ENCODE peak calls at places on chromosomes 12 and 14, in four cellular contexts. One of them, this sample, is unnamed.

GRCh38 chr12:25074113-25074512 is 120.8 kb downstream of the DNAI7 start:
- DNase-seq in GM12878: no peak
- DNase-seq in K562: no peak
- DNase-seq in HepG2: no peak
- DNase-seq in this sample: no peak

GRCh38 chr14:42469637-42470426 is 863.2 kb downstream of the LRFN5 start:
- DNase-seq in GM12878: peak; percentile 5
- DNase-seq in K562: no peak
- DNase-seq in HepG2: no peak
- DNase-seq in this sample: no peak

GRCh38 chr12:96195845-96196451 is 1.8 kb downstream of the ELK3 start:
- DNase-seq in GM12878: no peak
- DNase-seq in K562: peak; percentile 51
- DNase-seq in HepG2: no peak
- DNase-seq in this sample: peak; percentile 17

GRCh38 chr12:89472508-89472907 is 52.1 kb downstream of the GALNT4 start:
- DNase-seq in GM12878: no peak
- DNase-seq in K562: no peak
- DNase-seq in HepG2: no peak
- DNase-seq in this sample: no peak

GRCh38 chr14:104223101-104223809 is 84.9 kb downstream of the KIF26A start:
- DNase-seq in GM12878: no peak
- DNase-seq in K562: peak; percentile 63
- DNase-seq in HepG2: no peak
- DNase-seq in this sample: peak; percentile 25

GRCh38 chr14:97178781-97179180 is 381.6 kb downstream of the VRK1 start:
- DNase-seq in GM12878: no peak
- DNase-seq in K562: no peak
- DNase-seq in HepG2: no peak
- DNase-seq in this sample: no peak

GRCh38 chr14:99671230-99672224 is 12.6 kb upstream of the CYP46A1 start:
- DNase-seq in GM12878: no peak
- DNase-seq in K562: no peak
- DNase-seq in HepG2: peak; percentile 61
- DNase-seq in this sample: no peak

GRCh38 chr14:93975791-93976476 is 436 bp downstream of the ASB2 start:
- DNase-seq in GM12878: peak; percentile 92
- DNase-seq in K562: no peak
- DNase-seq in HepG2: no peak
- DNase-seq in this sample: no peak

GRCh38 chr12:7107181-7108041 is 1.6 kb downstream of the C1RL start:
- DNase-seq in GM12878: no peak
- DNase-seq in K562: peak; percentile 32
- DNase-seq in HepG2: no peak
- DNase-seq in this sample: no peak

GRCh38 chr14:74190910-74191575 is 48.2 kb upstream of the VSX2 start:
- DNase-seq in GM12878: no peak
- DNase-seq in K562: no peak
- DNase-seq in HepG2: no peak
- DNase-seq in this sample: no peak

GRCh38 chr12:105083551-105084105 is 630 bp downstream of the ALDH1L2 start:
- DNase-seq in GM12878: no peak
- DNase-seq in K562: peak; percentile 63
- DNase-seq in HepG2: no peak
- DNase-seq in this sample: peak; percentile 32

GRCh38 chr12:2679816-2680675 is 114.7 kb upstream of the FKBP4 start:
- DNase-seq in GM12878: no peak
- DNase-seq in K562: no peak
- DNase-seq in HepG2: no peak
- DNase-seq in this sample: no peak

GRCh38 chr14:70096866-70097265 is 91.9 kb downstream of the SLC8A3 start:
- DNase-seq in GM12878: no peak
- DNase-seq in K562: peak; percentile 2
- DNase-seq in HepG2: peak; percentile 9
- DNase-seq in this sample: peak; percentile 56

GRCh38 chr14:92546347-92547053 is 32.9 kb downstream of the RIN3 start:
- DNase-seq in GM12878: no peak
- DNase-seq in K562: no peak
- DNase-seq in HepG2: no peak
- DNase-seq in this sample: no peak

GRCh38 chr12:3342051-3342450 is 149.0 kb upstream of the PRMT8 start:
- DNase-seq in GM12878: no peak
- DNase-seq in K562: peak; percentile 8
- DNase-seq in HepG2: no peak
- DNase-seq in this sample: peak; percentile 61

GRCh38 chr12:43969882-43970281 is 134.0 kb downstream of the TMEM117 start:
- DNase-seq in GM12878: no peak
- DNase-seq in K562: no peak
- DNase-seq in HepG2: no peak
- DNase-seq in this sample: no peak

GRCh38 chr12:51025182-51025747 is 919 bp downstream of the SLC11A2 start:
- DNase-seq in GM12878: no peak
- DNase-seq in K562: no peak
- DNase-seq in HepG2: no peak
- DNase-seq in this sample: no peak

GRCh38 chr12:112904571-112904970 is 2.2 kb upstream of the OAS1 start:
- DNase-seq in GM12878: no peak
- DNase-seq in K562: no peak
- DNase-seq in HepG2: no peak
- DNase-seq in this sample: no peak

GRCh38 chr12:56644654-56645053 is 1.1 kb downstream of the ATP5F1B start:
- DNase-seq in GM12878: no peak
- DNase-seq in K562: no peak
- DNase-seq in HepG2: no peak
- DNase-seq in this sample: no peak

GRCh38 chr12:6332459-6332858 is 9.4 kb downstream of the TNFRSF1A start:
- DNase-seq in GM12878: no peak
- DNase-seq in K562: no peak
- DNase-seq in HepG2: no peak
- DNase-seq in this sample: no peak

GRCh38 chr12:72011374-72011773 is 72.7 kb downstream of the TPH2 start:
- DNase-seq in GM12878: no peak
- DNase-seq in K562: no peak
- DNase-seq in HepG2: no peak
- DNase-seq in this sample: no peak

GRCh38 chr14:104676694-104677505 is 12.5 kb upstream of the INF2 start:
- DNase-seq in GM12878: no peak
- DNase-seq in K562: no peak
- DNase-seq in HepG2: peak; percentile 55
- DNase-seq in this sample: peak; percentile 49

GRCh38 chr12:67651380-67651695 is 2.8 kb downstream of the DYRK2 start:
- DNase-seq in GM12878: no peak
- DNase-seq in K562: no peak
- DNase-seq in HepG2: peak; percentile 4
- DNase-seq in this sample: no peak

GRCh38 chr14:101008631-101009336 is 105.3 kb upstream of the RTL1 start:
- DNase-seq in GM12878: no peak
- DNase-seq in K562: no peak
- DNase-seq in HepG2: no peak
- DNase-seq in this sample: no peak

GRCh38 chr12:88015825-88016224 is 13.4 kb downstream of the C12orf50 start:
- DNase-seq in GM12878: no peak
- DNase-seq in K562: no peak
- DNase-seq in HepG2: no peak
- DNase-seq in this sample: no peak

GRCh38 chr12:92908108-92908507 is 21.0 kb downstream of the EEA1 start:
- DNase-seq in GM12878: no peak
- DNase-seq in K562: no peak
- DNase-seq in HepG2: no peak
- DNase-seq in this sample: no peak

GRCh38 chr14:89370781-89371180 is 46.3 kb downstream of the FOXN3 start:
- DNase-seq in GM12878: no peak
- DNase-seq in K562: no peak
- DNase-seq in HepG2: peak; percentile 30
- DNase-seq in this sample: no peak

GRCh38 chr12:10719482-10719881 is 3.6 kb downstream of the YBX3 start:
- DNase-seq in GM12878: no peak
- DNase-seq in K562: no peak
- DNase-seq in HepG2: no peak
- DNase-seq in this sample: no peak

GRCh38 chr12:42812086-42812485 is 222.5 kb upstream of the PRICKLE1 start:
- DNase-seq in GM12878: no peak
- DNase-seq in K562: no peak
- DNase-seq in HepG2: no peak
- DNase-seq in this sample: no peak

GRCh38 chr12:68844318-68844745 is 36.4 kb downstream of the MDM2 start:
- DNase-seq in GM12878: no peak
- DNase-seq in K562: no peak
- DNase-seq in HepG2: no peak
- DNase-seq in this sample: no peak

GRCh38 chr12:9587903-9588600 is 19.7 kb downstream of the KLRB1 start:
- DNase-seq in GM12878: no peak
- DNase-seq in K562: no peak
- DNase-seq in HepG2: no peak
- DNase-seq in this sample: no peak

DNA sequence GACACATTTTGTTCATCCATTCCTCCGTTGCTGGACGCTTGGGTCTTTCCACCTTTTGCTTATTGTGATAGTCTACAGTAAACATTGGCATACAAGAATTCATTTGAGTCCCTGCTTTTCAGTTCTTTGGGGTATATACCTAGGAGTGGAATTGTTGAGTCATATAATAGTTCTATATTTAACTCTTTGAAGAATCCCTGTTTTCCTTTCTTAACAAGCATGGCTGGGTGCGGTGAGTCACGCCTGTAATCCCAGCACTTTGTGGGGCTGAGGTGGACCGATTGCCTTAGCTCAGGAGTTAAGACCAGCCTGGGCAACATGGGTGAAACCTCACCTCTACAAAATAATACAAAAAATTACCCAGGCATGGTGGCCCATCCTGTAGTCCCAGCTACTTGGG is 75.4 kb downstream of the CCDC92 start:
- DNase-seq in GM12878: no peak
- DNase-seq in K562: no peak
- DNase-seq in HepG2: no peak
- DNase-seq in this sample: no peak
- TF ChIP-seq NR2C2 in GM12878: no peak
- TF ChIP-seq NR2C2 in K562: no peak
- TF ChIP-seq NR2C2 in HepG2: no peak
- TF ChIP-seq NR2C2 in this sample: no peak

GRCh38 chr14:68522510-68523325 is 270.1 kb downstream of the ZFP36L1 start:
- DNase-seq in GM12878: no peak
- DNase-seq in K562: no peak
- DNase-seq in HepG2: no peak
- DNase-seq in this sample: no peak
- TF ChIP-seq NR2C2 in GM12878: no peak
- TF ChIP-seq NR2C2 in K562: peak; percentile 20
- TF ChIP-seq NR2C2 in HepG2: no peak
- TF ChIP-seq NR2C2 in this sample: no peak

DNA sequence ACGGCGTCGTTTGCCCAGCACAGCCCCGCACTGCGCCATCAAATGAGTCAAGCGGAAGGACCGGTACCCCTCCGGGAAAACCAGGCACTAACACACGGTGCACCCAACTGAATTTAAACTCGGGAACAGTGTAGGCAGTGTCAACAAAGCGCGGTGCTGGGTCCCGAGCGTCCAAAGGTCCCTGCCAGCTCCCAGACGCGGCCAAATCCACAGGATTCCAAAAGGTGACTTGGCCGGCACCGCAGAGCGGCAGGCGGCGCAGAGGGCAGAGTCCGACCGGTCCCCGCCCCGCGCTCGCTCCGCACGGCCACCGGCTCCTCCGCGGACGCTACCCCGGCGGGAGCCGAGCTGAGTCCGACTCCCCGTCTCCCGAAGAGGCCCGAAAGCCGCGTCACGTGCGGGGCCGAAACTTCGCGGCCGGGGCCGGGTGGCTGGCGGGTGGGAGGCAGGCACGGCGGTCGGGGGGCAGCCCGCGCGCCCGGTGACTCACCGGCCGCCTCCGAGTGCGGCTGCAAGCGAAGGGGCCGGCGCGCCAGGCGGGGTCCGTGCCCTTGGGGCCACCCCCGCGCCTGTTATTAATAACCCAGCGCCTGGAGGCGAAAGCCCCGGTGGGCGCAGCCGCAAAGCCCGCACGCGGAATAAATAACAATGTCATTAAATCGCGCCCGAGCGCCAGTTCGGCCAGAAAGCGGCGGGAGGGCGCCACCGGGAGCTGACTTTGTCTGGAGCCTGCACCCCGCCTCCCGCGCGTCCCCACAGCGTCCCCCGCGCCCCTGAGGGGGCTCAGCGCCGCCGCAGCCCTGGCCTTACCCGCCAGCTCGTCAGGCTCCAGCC is 823 bp downstream of the DENND5B start:
- DNase-seq in GM12878: no peak
- DNase-seq in K562: peak; percentile 65
- DNase-seq in HepG2: peak; percentile 89
- DNase-seq in this sample: peak; percentile 60
- TF ChIP-seq NR2C2 in GM12878: no peak
- TF ChIP-seq NR2C2 in K562: no peak
- TF ChIP-seq NR2C2 in HepG2: peak; percentile 10
- TF ChIP-seq NR2C2 in this sample: no peak

GRCh38 chr14:63759454-63759853 is 31.6 kb upstream of the SGPP1 start:
- DNase-seq in GM12878: peak; percentile 38
- DNase-seq in K562: no peak
- DNase-seq in HepG2: no peak
- DNase-seq in this sample: no peak
- TF ChIP-seq NR2C2 in GM12878: no peak
- TF ChIP-seq NR2C2 in K562: no peak
- TF ChIP-seq NR2C2 in HepG2: no peak
- TF ChIP-seq NR2C2 in this sample: no peak

This sample was measured in WTC11.